ENCODE peak calls at places on chromosomes 12 and 14, in six cellular contexts. One of them, this sample, is unnamed. For H4K20me1, the result is how much of the 10 kb centered on the place peaks cover.

GRCh38 chr12:132323171-132324010 is 6.0 kb downstream of the GALNT9 start:
- DNase-seq in PC-3: no peak
- DNase-seq in GM23248: no peak
- DNase-seq in GM23338: no peak
- DNase-seq in MM.1S: no peak
- DNase-seq in HCT116: no peak
- DNase-seq in this sample: no peak

GRCh38 chr12:32568241-32568640 is 110.9 kb upstream of the DNM1L start:
- DNase-seq in PC-3: peak
- DNase-seq in GM23338: no peak
- DNase-seq in GM23248: peak
- DNase-seq in MM.1S: no peak
- DNase-seq in HCT116: peak
- DNase-seq in this sample: no peak

GRCh38 chr12:12715459-12716150 is 1.6 kb upstream of the CDKN1B start:
- DNase-seq in PC-3: peak
- DNase-seq in GM23338: no peak
- DNase-seq in MM.1S: peak
- DNase-seq in HCT116: no peak
- DNase-seq in GM23248: peak
- DNase-seq in this sample: no peak

GRCh38 chr14:73260574-73260973 is 23.3 kb downstream of the PAPLN start:
- DNase-seq in HCT116: no peak
- DNase-seq in GM23338: no peak
- DNase-seq in PC-3: no peak
- DNase-seq in GM23248: no peak
- DNase-seq in MM.1S: no peak
- DNase-seq in this sample: no peak

GRCh38 chr14:105797546-105797945 is 271.2 kb downstream of the TMEM121 start:
- DNase-seq in MM.1S: no peak
- DNase-seq in GM23248: no peak
- DNase-seq in GM23338: no peak
- DNase-seq in PC-3: no peak
- DNase-seq in HCT116: no peak
- DNase-seq in this sample: no peak

GRCh38 chr14:30252151-30252550 is 306.8 kb upstream of the G2E3 start:
- DNase-seq in MM.1S: no peak
- DNase-seq in GM23338: peak
- DNase-seq in HCT116: no peak
- DNase-seq in PC-3: no peak
- DNase-seq in GM23248: no peak
- DNase-seq in this sample: no peak

GRCh38 chr14:54796961-54797360 is 105.7 kb downstream of the GCH1 start:
- DNase-seq in MM.1S: no peak
- DNase-seq in GM23338: no peak
- DNase-seq in GM23248: peak
- DNase-seq in HCT116: no peak
- DNase-seq in PC-3: peak
- DNase-seq in this sample: no peak

GRCh38 chr14:30681752-30682355 is 59.7 kb downstream of the SCFD1 start:
- DNase-seq in PC-3: peak
- DNase-seq in GM23248: peak
- DNase-seq in HCT116: peak
- DNase-seq in MM.1S: no peak
- DNase-seq in GM23338: peak
- DNase-seq in this sample: no peak

GRCh38 chr12:14993117-14993516 is 20.3 kb downstream of the PDE6H start:
- DNase-seq in PC-3: no peak
- DNase-seq in GM23248: no peak
- DNase-seq in GM23338: no peak
- DNase-seq in HCT116: no peak
- DNase-seq in MM.1S: no peak
- DNase-seq in this sample: no peak

GRCh38 chr14:38342803-38343202 is 86.9 kb upstream of the CLEC14A start:
- DNase-seq in GM23338: no peak
- DNase-seq in MM.1S: no peak
- DNase-seq in PC-3: peak
- DNase-seq in GM23248: peak
- DNase-seq in HCT116: no peak
- DNase-seq in this sample: no peak

GRCh38 chr12:84727964-84728363 is 184.6 kb downstream of the SLC6A15 start:
- DNase-seq in GM23338: peak
- DNase-seq in MM.1S: peak
- DNase-seq in HCT116: no peak
- DNase-seq in GM23248: peak
- DNase-seq in PC-3: peak
- DNase-seq in this sample: no peak

GRCh38 chr12:103495158-103495782 is 498 bp downstream of the C12orf42 start:
- DNase-seq in MM.1S: peak
- DNase-seq in GM23338: peak
- DNase-seq in GM23248: no peak
- DNase-seq in HCT116: no peak
- DNase-seq in PC-3: no peak
- DNase-seq in this sample: peak
- H3K4me2 ChIP-seq in MM.1S: peak
- H3K4me2 ChIP-seq in GM23338: peak
- H3K4me2 ChIP-seq in GM23248: no peak
- H3K4me2 ChIP-seq in HCT116: no peak
- H3K4me2 ChIP-seq in PC-3: peak
- H3K4me2 ChIP-seq in this sample: peak

DNA sequence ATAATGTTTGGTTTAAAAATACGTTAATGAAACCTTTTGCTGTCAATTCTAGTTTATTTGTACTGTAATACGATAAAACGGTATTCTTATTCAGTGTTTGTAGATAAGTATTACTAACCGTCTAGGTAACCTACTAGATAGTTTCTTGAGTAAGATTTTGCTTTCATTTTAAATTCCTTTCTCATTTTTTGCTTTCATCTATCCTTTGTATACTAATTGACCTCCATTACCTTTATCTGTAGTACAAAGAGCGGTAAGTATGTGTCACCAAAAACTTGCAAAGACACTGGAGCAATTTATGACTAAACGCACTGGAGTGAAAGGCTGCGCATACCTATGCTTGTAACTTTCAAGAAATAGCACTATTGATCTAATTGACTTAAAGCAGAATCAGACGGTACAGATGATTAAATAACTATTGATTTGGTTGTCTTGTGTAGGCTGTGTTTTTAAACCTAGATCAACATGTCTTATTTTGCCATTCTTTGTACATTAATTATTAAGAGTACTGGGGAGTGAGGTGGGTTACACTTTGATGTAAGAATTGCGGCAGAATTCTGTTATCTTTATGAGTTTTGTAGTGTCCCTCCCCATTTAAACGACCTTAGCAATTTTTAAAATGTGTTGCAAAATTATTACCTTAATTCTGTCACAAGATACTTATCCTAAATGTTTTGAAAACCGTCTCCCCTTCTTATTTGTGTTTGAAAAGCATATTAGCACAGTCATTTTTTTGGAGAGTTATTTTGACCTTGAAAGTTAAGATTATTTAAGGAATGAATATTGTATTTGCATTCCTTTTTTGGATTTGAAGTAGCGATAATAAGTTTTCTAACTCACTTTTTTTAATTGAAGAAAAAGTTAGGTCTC is 1.9 kb downstream of the ARHGAP5 start:
- DNase-seq in GM23338: no peak
- DNase-seq in HCT116: peak
- DNase-seq in PC-3: peak
- DNase-seq in MM.1S: no peak
- DNase-seq in GM23248: peak
- DNase-seq in this sample: peak
- TF ChIP-seq EZH2phosphoT487 in GM23338: no peak
- TF ChIP-seq EZH2phosphoT487 in HCT116: no peak
- TF ChIP-seq EZH2phosphoT487 in PC-3: no peak
- TF ChIP-seq EZH2phosphoT487 in MM.1S: no peak
- TF ChIP-seq EZH2phosphoT487 in GM23248: no peak
- TF ChIP-seq EZH2phosphoT487 in this sample: no peak

DNA sequence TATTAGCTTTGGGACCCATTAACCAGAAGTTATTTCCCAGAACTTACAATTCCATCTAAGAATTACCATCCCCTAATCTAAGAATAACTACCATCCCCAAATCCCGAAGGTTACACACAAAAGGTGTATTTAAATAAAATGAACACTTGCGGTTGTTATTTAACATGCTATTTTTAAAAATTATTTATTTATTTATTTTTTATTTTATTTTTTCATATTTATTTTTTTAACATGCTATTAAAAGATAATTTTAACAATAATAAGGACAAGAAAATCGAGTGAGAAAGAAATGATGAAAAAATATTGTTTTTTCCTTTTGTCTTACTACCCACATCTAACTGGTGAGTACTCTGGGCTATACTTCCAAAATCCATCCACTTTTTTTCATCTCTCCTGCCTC is 6.3 kb downstream of the FBXO33 start:
- DNase-seq in MM.1S: no peak
- DNase-seq in GM23248: no peak
- DNase-seq in PC-3: no peak
- DNase-seq in GM23338: no peak
- DNase-seq in HCT116: no peak
- DNase-seq in this sample: no peak
- H4K20me1 ChIP-seq in MM.1S: under half
- H4K20me1 ChIP-seq in GM23248: under half
- H4K20me1 ChIP-seq in PC-3: under half
- H4K20me1 ChIP-seq in GM23338: under half
- H4K20me1 ChIP-seq in HCT116: under half
- H4K20me1 ChIP-seq in this sample: under half

GRCh38 chr12:66885115-66885875 is 206.4 kb upstream of the GRIP1 start:
- DNase-seq in MM.1S: no peak
- DNase-seq in GM23248: no peak
- DNase-seq in HCT116: no peak
- DNase-seq in PC-3: no peak
- DNase-seq in GM23338: peak
- DNase-seq in this sample: peak

GRCh38 chr12:66883545-66883944 is 204.7 kb upstream of the GRIP1 start:
- DNase-seq in MM.1S: no peak
- DNase-seq in PC-3: no peak
- DNase-seq in GM23248: no peak
- DNase-seq in HCT116: no peak
- DNase-seq in GM23338: no peak
- DNase-seq in this sample: no peak

GRCh38 chr12:66879392-66879791 is 200.5 kb upstream of the GRIP1 start:
- DNase-seq in GM23248: no peak
- DNase-seq in HCT116: no peak
- DNase-seq in GM23338: no peak
- DNase-seq in PC-3: no peak
- DNase-seq in MM.1S: no peak
- DNase-seq in this sample: no peak

GRCh38 chr12:66877886-66878285 is 199.0 kb upstream of the GRIP1 start:
- DNase-seq in PC-3: no peak
- DNase-seq in GM23338: peak
- DNase-seq in GM23248: no peak
- DNase-seq in MM.1S: no peak
- DNase-seq in HCT116: no peak
- DNase-seq in this sample: no peak

GRCh38 chr12:66881401-66881800 is 202.5 kb upstream of the GRIP1 start:
- DNase-seq in GM23248: no peak
- DNase-seq in PC-3: no peak
- DNase-seq in GM23338: no peak
- DNase-seq in HCT116: no peak
- DNase-seq in MM.1S: no peak
- DNase-seq in this sample: no peak
- H3K4me2 ChIP-seq in GM23248: no peak
- H3K4me2 ChIP-seq in PC-3: no peak
- H3K4me2 ChIP-seq in GM23338: no peak
- H3K4me2 ChIP-seq in HCT116: no peak
- H3K4me2 ChIP-seq in MM.1S: no peak
- H3K4me2 ChIP-seq in this sample: no peak

GRCh38 chr12:120267736-120268135 is 2.2 kb upstream of the PXN start:
- DNase-seq in GM23248: no peak
- DNase-seq in MM.1S: no peak
- DNase-seq in PC-3: no peak
- DNase-seq in GM23338: no peak
- DNase-seq in HCT116: no peak
- DNase-seq in this sample: no peak
- TF ChIP-seq EZH2phosphoT487 in GM23248: no peak
- TF ChIP-seq EZH2phosphoT487 in MM.1S: no peak
- TF ChIP-seq EZH2phosphoT487 in PC-3: no peak
- TF ChIP-seq EZH2phosphoT487 in GM23338: no peak
- TF ChIP-seq EZH2phosphoT487 in HCT116: no peak
- TF ChIP-seq EZH2phosphoT487 in this sample: no peak

DNA sequence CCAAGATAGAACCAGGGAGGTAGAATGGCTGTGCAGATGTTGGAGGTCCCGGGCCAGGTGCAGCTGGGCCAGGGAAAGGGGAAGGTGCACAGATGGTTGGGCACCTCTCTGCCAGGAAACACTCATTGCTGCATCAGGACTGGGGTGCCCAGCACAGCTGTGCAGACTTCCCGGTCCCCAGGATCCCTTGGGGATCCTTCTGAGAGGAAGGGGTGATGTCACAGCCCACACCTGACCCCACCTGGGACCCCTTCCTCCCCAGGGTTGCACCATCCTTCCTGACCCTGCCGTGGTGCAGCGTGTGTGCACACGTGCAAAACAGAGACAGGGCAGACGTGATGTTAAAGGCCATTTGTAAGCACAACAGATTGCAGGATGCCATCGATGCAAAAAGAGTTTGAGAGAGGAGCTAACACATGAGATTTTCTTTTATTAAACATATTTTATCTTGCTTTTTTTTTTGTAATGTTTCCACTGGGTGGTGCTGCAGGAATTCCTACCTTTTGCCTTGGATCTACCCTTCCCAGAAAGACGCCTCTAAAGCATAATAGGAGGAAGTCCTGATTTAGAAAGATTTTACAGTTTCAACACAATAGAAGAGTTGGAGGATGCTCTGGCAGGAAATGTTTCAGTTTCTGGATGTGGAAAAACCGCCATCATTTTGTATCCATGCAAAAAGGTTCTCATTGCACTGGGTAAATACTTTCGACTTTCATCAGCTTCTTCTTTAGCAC is 14.8 kb downstream of the ELK3 start:
- DNase-seq in GM23338: no peak
- DNase-seq in PC-3: no peak
- DNase-seq in HCT116: no peak
- DNase-seq in MM.1S: peak
- DNase-seq in GM23248: no peak
- DNase-seq in this sample: no peak
- H4K20me1 ChIP-seq in GM23338: under half
- H4K20me1 ChIP-seq in PC-3: under half
- H4K20me1 ChIP-seq in HCT116: under half
- H4K20me1 ChIP-seq in MM.1S: under half
- H4K20me1 ChIP-seq in GM23248: under half
- H4K20me1 ChIP-seq in this sample: under half

GRCh38 chr12:64679487-64679983 is 69.2 kb downstream of the RASSF3 start:
- DNase-seq in PC-3: peak
- DNase-seq in GM23338: no peak
- DNase-seq in GM23248: peak
- DNase-seq in HCT116: peak
- DNase-seq in MM.1S: no peak
- DNase-seq in this sample: no peak
- H3K4me2 ChIP-seq in PC-3: peak
- H3K4me2 ChIP-seq in GM23338: no peak
- H3K4me2 ChIP-seq in GM23248: peak
- H3K4me2 ChIP-seq in HCT116: peak
- H3K4me2 ChIP-seq in MM.1S: no peak
- H3K4me2 ChIP-seq in this sample: no peak